ENCODE peak calls at places on chromosome 13, in six cellular contexts. W, N, I, H, X and F are unnamed samples.

GRCh38 chr13:50299546-50300249 is 284.5 kb downstream of the KCNRG start:
- DNase-seq in W (no peak), N (no peak), I (no peak), H (no peak), X (no peak), F (no peak)

GRCh38 chr13:91228940-91229339 is 118.5 kb upstream of the MIR17HG start:
- DNase-seq in W (no peak), N (no peak), I (no peak), H (no peak), X (no peak), F (no peak)

GRCh38 chr13:50340146-50340545 is 324.9 kb downstream of the KCNRG start:
- DNase-seq in W (no peak), N (no peak), I (no peak), H (no peak), X (no peak), F (no peak)

GRCh38 chr13:89827552-89827951 is 1519.9 kb upstream of the MIR17HG start:
- DNase-seq in W (no peak), N (no peak), I (no peak), H (no peak), X (no peak), F (no peak)

GRCh38 chr13:51590966-51591627 is 6.8 kb downstream of the WDFY2 start:
- DNase-seq in W (peak), N (peak), I (no peak), H (peak), X (peak), F (no peak)

GRCh38 chr13:111359237-111359915 is 38.9 kb downstream of the TEX29 start:
- DNase-seq in W (peak), N (no peak), I (peak), H (no peak), X (no peak), F (peak)

GRCh38 chr13:51305558-51305957 is 33.9 kb upstream of the SERPINE3 start:
- DNase-seq in W (no peak), N (no peak), I (no peak), H (no peak), X (no peak), F (no peak)

GRCh38 chr13:92175330-92175729 is 776.9 kb downstream of the GPC5 start:
- DNase-seq in W (peak), N (no peak), I (peak), H (peak), X (no peak), F (no peak)

GRCh38 chr13:73765651-73766384 is 368.4 kb downstream of the KLF12 start:
- DNase-seq in W (peak), N (no peak), I (peak), H (peak), X (no peak), F (peak)

GRCh38 chr13:76980075-76980718 is 11.7 kb upstream of the CLN5 start:
- DNase-seq in W (peak), N (peak), I (peak), H (peak), X (peak), F (peak)

GRCh38 chr13:49399801-49400472 is 43.9 kb downstream of the CAB39L start:
- DNase-seq in W (no peak), N (no peak), I (no peak), H (no peak), X (no peak), F (no peak)

GRCh38 chr13:102187313-102187712 is 214.5 kb downstream of the FGF14 start:
- DNase-seq in W (no peak), N (no peak), I (no peak), H (no peak), X (no peak), F (no peak)

GRCh38 chr13:59352600-59352999 is 811.1 kb downstream of the DIAPH3 start:
- DNase-seq in W (no peak), N (no peak), I (no peak), H (no peak), X (no peak), F (no peak)

GRCh38 chr13:110133425-110134235 is 173.3 kb downstream of the COL4A1 start:
- DNase-seq in W (no peak), N (no peak), I (no peak), H (no peak), X (no peak), F (no peak)

GRCh38 chr13:114140131-114140908 is 7.9 kb upstream of the RASA3 start:
- DNase-seq in W (no peak), N (no peak), I (peak), H (no peak), X (no peak), F (no peak)

GRCh38 chr13:35729926-35730627 is 253.6 kb upstream of the MAB21L1 start:
- DNase-seq in W (no peak), N (no peak), I (no peak), H (no peak), X (no peak), F (no peak)

GRCh38 chr13:39397866-39398265 is 205.1 kb downstream of the LHFPL6 start:
- DNase-seq in W (no peak), N (no peak), I (no peak), H (no peak), X (no peak), F (no peak)

GRCh38 chr13:100063333-100063732 is 25.6 kb upstream of the PCCA start:
- DNase-seq in W (peak), N (no peak), I (no peak), H (no peak), X (no peak), F (no peak)

GRCh38 chr13:46575843-46576242 is 22.9 kb downstream of the LRCH1 start:
- DNase-seq in W (peak), N (no peak), I (no peak), H (no peak), X (no peak), F (no peak)

GRCh38 chr13:113632706-113633484 is 25.1 kb downstream of the ATP4B start:
- DNase-seq in W (no peak), N (no peak), I (no peak), H (no peak), X (no peak), F (no peak)

GRCh38 chr13:110524484-110525254 is 36.9 kb downstream of the RAB20 start:
- DNase-seq in W (no peak), N (no peak), I (no peak), H (peak), X (no peak), F (no peak)

GRCh38 chr13:41588899-41589298 is 131.5 kb downstream of the RGCC start:
- DNase-seq in W (peak), N (peak), I (no peak), H (no peak), X (peak), F (no peak)

GRCh38 chr13:32783067-32783466 is 196.8 kb downstream of the PDS5B start:
- DNase-seq in W (peak), N (no peak), I (no peak), H (no peak), X (no peak), F (no peak)

GRCh38 chr13:45873491-45874360 is 22.2 kb upstream of the SIAH3 start:
- DNase-seq in W (no peak), N (no peak), I (no peak), H (no peak), X (no peak), F (no peak)

GRCh38 chr13:94419304-94419943 is 60.1 kb downstream of the DCT start:
- DNase-seq in W (peak), N (no peak), I (no peak), H (no peak), X (no peak), F (no peak)

GRCh38 chr13:29737061-29737460 is 113.4 kb downstream of the UBL3 start:
- DNase-seq in W (no peak), N (no peak), I (no peak), H (no peak), X (no peak), F (no peak)

GRCh38 chr13:93744886-93745285 is 518.3 kb downstream of the GPC6 start:
- DNase-seq in W (no peak), N (no peak), I (peak), H (no peak), X (no peak), F (no peak)

GRCh38 chr13:109859898-109860297 is 73.5 kb upstream of the IRS2 start:
- DNase-seq in W (no peak), N (no peak), I (no peak), H (no peak), X (no peak), F (no peak)

GRCh38 chr13:73268306-73268705 is 209.5 kb downstream of the KLF5 start:
- DNase-seq in W (peak), N (no peak), I (no peak), H (no peak), X (no peak), F (no peak)

GRCh38 chr13:97307882-97308624 is 85.9 kb downstream of the MBNL2 start:
- DNase-seq in W (peak), N (peak), I (no peak), H (peak), X (no peak), F (no peak)

GRCh38 chr13:94674609-94675348 is 37.6 kb downstream of the SOX21 start:
- DNase-seq in W (peak), N (peak), I (peak), H (peak), X (peak), F (no peak)

GRCh38 chr13:22278336-22278929 is 607.6 kb downstream of the FGF9 start:
- DNase-seq in W (peak), N (no peak), I (peak), H (peak), X (peak), F (peak)

GRCh38 chr13:103772576-103772975 is 706.4 kb upstream of the SLC10A2 start:
- DNase-seq in W (no peak), N (peak), I (peak), H (no peak), X (no peak), F (no peak)

GRCh38 chr13:68490594-68490993 is 1260.5 kb upstream of the PCDH9 start:
- DNase-seq in W (no peak), N (no peak), I (no peak), H (peak), X (no peak), F (no peak)

GRCh38 chr13:80012281-80012680 is 328.6 kb downstream of the SPRY2 start:
- DNase-seq in W (no peak), N (no peak), I (no peak), H (no peak), X (no peak), F (no peak)

GRCh38 chr13:26811636-26812035 is 51.0 kb upstream of the GPR12 start:
- DNase-seq in W (no peak), N (no peak), I (no peak), H (no peak), X (no peak), F (no peak)

GRCh38 chr13:28586585-28587540 is 72.1 kb upstream of the POMP start:
- DNase-seq in W (no peak), N (no peak), I (no peak), H (no peak), X (no peak), F (no peak)

GRCh38 chr13:99062593-99062992 is 84.7 kb upstream of the DOCK9 start:
- DNase-seq in W (peak), N (no peak), I (no peak), H (no peak), X (no peak), F (no peak)

GRCh38 chr13:99061411-99061810 is 83.5 kb upstream of the DOCK9 start:
- DNase-seq in W (no peak), N (no peak), I (no peak), H (no peak), X (no peak), F (no peak)

GRCh38 chr13:99057310-99057975 is 79.6 kb upstream of the DOCK9 start:
- DNase-seq in W (peak), N (peak), I (no peak), H (no peak), X (no peak), F (no peak)

GRCh38 chr13:99058527-99059495 is 80.9 kb upstream of the DOCK9 start:
- DNase-seq in W (no peak), N (no peak), I (no peak), H (no peak), X (no peak), F (no peak)

DNA sequence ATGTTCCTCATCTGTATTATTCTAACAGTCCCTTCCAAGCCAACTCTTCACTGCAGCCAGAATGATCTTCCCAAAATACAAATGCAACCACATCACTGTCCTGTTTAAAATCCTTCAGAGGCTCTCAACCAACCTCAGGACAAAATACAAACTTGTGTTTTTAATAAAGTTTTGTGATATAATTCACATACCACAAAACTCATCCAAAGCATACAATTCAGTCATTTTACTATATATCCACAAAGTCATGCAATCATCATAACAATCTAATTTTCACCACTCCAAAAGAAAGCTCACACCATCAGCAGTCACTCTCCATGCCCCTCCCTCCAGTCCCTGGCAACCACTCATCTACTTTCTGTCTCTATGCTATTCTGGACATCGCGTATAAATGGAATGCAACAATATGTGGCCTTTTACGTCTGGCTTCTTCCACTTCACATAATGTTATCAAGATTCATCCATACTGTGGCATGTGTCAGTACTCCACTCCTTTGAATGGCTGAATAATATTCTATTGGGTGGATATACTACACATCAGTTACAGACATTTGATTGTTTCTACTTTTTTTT is 81.7 kb upstream of the DOCK9 start:
- DNase-seq in W (no peak), N (no peak), I (no peak), H (no peak), X (no peak), F (no peak)
- TF ChIP-seq USF2 in W (no peak), N (no peak), I (no peak), H (no peak), X (no peak), F (no peak)

GRCh38 chr13:87393358-87393757 is 277.8 kb upstream of the SLITRK5 start:
- DNase-seq in W (no peak), N (no peak), I (no peak), H (no peak), X (no peak), F (no peak)
- TF ChIP-seq USF2 in W (no peak), N (no peak), I (no peak), H (no peak), X (no peak), F (no peak)

GRCh38 chr13:107296804-107297203 is 728.9 kb upstream of the ARGLU1 start:
- DNase-seq in W (peak), N (no peak), I (no peak), H (no peak), X (no peak), F (no peak)
- TF ChIP-seq USF2 in W (no peak), N (no peak), I (no peak), H (no peak), X (no peak), F (no peak)

GRCh38 chr13:63737418-63737817 is 2321.8 kb upstream of the PCDH20 start:
- DNase-seq in W (no peak), N (no peak), I (no peak), H (no peak), X (no peak), F (no peak)

GRCh38 chr13:63741029-63741813 is 2325.6 kb upstream of the PCDH20 start:
- DNase-seq in W (no peak), N (no peak), I (no peak), H (no peak), X (no peak), F (no peak)
- TF ChIP-seq USF2 in W (no peak), N (no peak), I (no peak), H (no peak), X (no peak), F (no peak)